ENCODE peak calls at places on chromosome 2, in five cellular contexts. A, Q, B, K and Y are unnamed samples.
A peak's percentile ranks its signal among the peaks of the same experiment; 100 is the strongest.

GRCh38 chr2:137207030-137207429 is 441.7 kb downstream of the THSD7B start:
- DNase-seq in B (no peak), K (no peak), A (no peak), Q (no peak), Y (no peak)

GRCh38 chr2:176817061-176817565 is 395.5 kb upstream of the HNRNPA3 start:
- DNase-seq in B (no peak), Q (peak; percentile 37), K (no peak), A (no peak), Y (no peak)

GRCh38 chr2:8862230-8862629 is 24.8 kb upstream of the KIDINS220 start:
- DNase-seq in B (no peak), A (no peak), K (no peak), Q (no peak), Y (peak; percentile 35)

GRCh38 chr2:15158117-15158516 is 403.0 kb downstream of the NBAS start:
- DNase-seq in B (no peak), A (no peak), K (no peak), Q (no peak), Y (no peak)

GRCh38 chr2:86392873-86393272 is 48.3 kb upstream of the KDM3A start:
- DNase-seq in K (no peak), Q (no peak), A (peak; percentile 49), B (no peak), Y (no peak)

GRCh38 chr2:215144106-215144875 is 5.9 kb upstream of the ABCA12 start:
- DNase-seq in Q (no peak), A (no peak), K (no peak), B (no peak), Y (no peak)

GRCh38 chr2:28544405-28544914 is 48.6 kb downstream of the PLB1 start:
- DNase-seq in A (no peak), B (no peak), Q (no peak), K (no peak), Y (no peak)

GRCh38 chr2:37871453-37872191 is 53.5 kb upstream of the RMDN2 start:
- DNase-seq in K (peak; percentile 81), A (no peak), Q (no peak), B (no peak), Y (no peak)

GRCh38 chr2:58156780-58157179 is 84.3 kb downstream of the FANCL start:
- DNase-seq in K (peak; percentile 53), B (no peak), Q (no peak), A (no peak), Y (no peak)

GRCh38 chr2:112459372-112459771 is 22.6 kb upstream of the TTL start:
- DNase-seq in B (no peak), Q (no peak), A (no peak), K (no peak), Y (no peak)

GRCh38 chr2:151688719-151689118 is 45.6 kb downstream of the NEB start:
- DNase-seq in A (no peak), B (no peak), K (no peak), Q (no peak), Y (no peak)

DNA sequence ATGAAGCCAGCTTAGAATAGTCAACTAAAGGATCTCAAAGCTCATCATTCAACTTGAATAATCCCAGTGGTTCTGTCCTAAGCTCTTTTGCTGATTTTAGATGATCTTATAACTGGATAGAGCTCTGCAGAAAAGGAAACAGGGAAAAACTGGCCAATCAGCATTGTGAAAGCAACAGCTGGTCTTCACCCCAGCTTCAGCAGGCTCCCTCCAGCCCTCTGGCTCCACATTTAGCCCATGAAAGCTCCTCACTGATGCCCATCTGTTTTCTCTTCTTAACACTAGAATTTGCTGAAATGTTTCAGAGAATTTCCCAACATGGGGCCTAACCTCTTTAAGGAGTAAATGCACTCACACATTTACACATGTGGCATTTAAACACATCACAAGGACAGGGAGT is 223.3 kb downstream of the CNTNAP5 start:
- DNase-seq in Q (no peak), A (no peak), B (no peak), K (no peak), Y (no peak)
- TF ChIP-seq CTCF in Q (no peak), A (no peak), B (no peak), K (no peak), Y (no peak)

GRCh38 chr2:20609995-20610357 is 40.9 kb downstream of the HS1BP3 start:
- DNase-seq in K (no peak), Q (no peak), B (no peak), A (no peak), Y (no peak)

GRCh38 chr2:20609349-20609994 is 41.4 kb downstream of the HS1BP3 start:
- DNase-seq in K (peak; percentile 67), A (peak; percentile 61), Q (no peak), B (no peak), Y (no peak)

GRCh38 chr2:20611844-20612356 is 39.0 kb downstream of the HS1BP3 start:
- DNase-seq in A (no peak), Q (no peak), B (no peak), K (no peak), Y (no peak)

GRCh38 chr2:20612835-20613341 is 38.0 kb downstream of the HS1BP3 start:
- DNase-seq in B (no peak), A (no peak), Q (no peak), K (no peak), Y (no peak)

DNA sequence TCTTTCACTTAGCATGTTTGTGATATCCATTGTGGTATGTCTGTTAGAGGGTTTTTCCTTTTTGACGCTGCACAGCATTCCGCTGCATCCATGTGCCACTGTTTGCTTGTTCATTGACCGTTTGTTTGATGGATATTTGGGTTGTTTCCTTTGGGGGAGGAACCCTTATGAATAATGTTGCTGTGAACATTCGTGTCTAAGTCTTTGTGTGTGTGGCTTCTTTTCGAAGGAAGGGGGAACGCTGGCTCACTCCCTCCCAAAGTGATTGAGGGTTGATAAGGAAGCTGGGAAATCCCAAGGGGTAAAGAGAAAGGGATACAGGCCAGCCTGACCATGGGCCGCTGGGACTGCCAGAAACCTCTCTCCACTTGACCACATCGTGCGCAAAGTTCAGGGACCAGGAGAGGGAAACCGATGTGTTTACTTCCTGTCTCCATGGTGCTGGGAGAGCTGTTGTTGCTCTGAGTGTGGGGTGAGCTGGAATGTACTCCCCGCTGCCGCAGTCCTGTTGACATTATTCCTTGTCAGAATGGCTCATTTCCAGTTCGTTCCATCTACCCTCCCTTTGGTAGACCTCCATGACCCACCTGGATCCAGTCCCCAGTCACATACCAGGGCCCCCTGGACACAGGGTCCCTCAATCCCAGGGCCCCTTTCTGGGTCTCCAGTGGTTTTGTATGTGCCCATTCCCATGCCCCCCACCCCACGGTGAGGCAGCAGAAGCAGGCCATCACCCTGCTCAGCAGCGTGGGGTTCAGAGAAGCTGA is 39.6 kb downstream of the HS1BP3 start:
- DNase-seq in K (peak; percentile 97), A (peak; percentile 87), Q (no peak), B (no peak), Y (peak; percentile 82)
- H3K4me1 ChIP-seq in K (peaks cover 16% of the 10 kb centered on the region), A (peaks cover 72% of the 10 kb centered on the region), Q (no peaks in the 10 kb centered on the region), B (peaks cover 15% of the 10 kb centered on the region), Y (peaks cover 32% of the 10 kb centered on the region)

GRCh38 chr2:740446-741293 is 63.5 kb upstream of the TMEM18 start:
- DNase-seq in K (peak; percentile 92), A (peak; percentile 49), Q (peak; percentile 37), B (peak; percentile 60), Y (peak; percentile 80)
- H3K27ac ChIP-seq in K (no peak overlapping the region), A (peak overlapping the region; percentile 38), Q (no peak overlapping the region), B (peak overlapping the region; percentile 72), Y (no peak overlapping the region)

DNA sequence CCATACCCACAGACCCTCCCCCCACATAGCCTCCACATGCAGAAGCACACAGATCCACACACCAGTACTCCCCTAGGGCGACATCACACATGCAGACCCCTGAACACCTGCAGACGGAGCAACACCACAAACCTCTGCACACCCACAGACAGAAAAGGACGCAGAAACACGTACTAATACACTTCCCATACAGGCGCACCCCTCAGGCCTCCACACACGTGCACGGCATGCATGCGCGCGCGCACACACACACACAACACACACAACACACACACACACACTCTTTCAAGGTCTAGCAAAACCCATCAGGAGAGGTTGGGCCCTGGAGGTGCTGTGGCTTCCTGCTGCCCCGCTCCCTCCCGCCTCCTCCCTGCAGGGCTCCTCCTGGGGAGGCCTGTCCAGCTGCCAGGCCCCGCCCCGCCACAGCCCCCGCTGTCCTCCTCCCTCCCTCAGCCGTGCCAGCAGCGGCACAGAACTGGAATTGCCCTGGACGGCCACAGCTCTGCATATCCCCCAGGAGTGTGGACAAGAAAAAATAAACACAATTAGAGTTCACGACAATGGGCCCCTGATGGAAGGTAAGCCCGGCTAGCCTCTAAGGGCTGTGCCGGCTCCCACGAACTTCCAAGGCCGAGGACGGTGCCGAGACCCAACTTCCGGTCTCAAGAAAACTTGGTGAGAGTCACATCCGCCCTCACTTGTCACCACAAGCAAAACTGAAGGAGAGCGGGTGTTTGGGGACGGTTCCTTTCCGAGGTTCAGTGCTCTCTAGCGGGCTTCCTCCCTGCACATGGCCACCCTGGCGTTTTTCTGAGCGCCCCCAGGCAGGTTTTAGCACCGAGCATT is 6.8 kb downstream of the ZFP36L2 start:
- DNase-seq in K (peak; percentile 80), Q (peak; percentile 78), B (peak; percentile 85), A (peak; percentile 91), Y (peak; percentile 88)
- TF ChIP-seq CTCF in K (peak; percentile 2), Q (no peak), B (peak; percentile 12), A (no peak), Y (no peak)

DNA sequence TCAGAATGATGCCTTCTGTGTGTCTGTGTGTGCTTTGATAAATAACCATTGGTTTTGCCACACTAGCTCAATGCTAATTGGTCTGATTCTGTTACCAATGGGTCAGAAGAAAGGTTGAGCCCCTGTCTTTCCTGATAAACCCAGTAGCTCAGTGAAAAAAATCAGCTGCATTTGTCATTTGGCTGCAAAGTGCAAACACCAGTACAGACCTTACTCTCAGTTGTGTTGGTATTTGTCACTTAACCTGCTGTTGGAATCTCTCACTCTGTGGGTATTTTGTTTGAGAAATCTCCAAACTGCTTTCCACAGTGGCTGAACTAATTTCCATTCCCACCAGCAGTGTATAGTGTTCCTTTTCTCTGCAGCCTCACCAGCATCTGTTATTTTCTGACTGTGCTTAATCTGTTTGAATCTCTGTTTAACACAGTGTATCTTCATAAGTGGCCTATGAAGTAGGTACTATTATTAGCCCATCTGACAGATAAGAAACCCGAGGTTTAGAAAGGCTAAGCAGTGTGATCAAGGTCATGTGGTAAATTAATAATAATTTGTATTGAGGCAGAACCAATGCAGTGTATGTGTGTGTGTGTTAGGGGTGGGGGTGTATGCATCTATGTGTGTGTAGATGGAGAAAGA is 26.7 kb downstream of the LIMS1 start:
- DNase-seq in B (no peak), A (no peak), Q (no peak), K (no peak), Y (no peak)
- H3K4me1 ChIP-seq in B (no peaks in the 10 kb centered on the region), A (peaks cover 22% of the 10 kb centered on the region), Q (peaks cover 3% of the 10 kb centered on the region), K (peaks cover 4% of the 10 kb centered on the region), Y (peaks cover 24% of the 10 kb centered on the region)

GRCh38 chr2:180364719-180365118 is 357.6 kb upstream of the CWC22 start:
- DNase-seq in B (peak; percentile 73), A (no peak), K (no peak), Q (no peak), Y (no peak)

GRCh38 chr2:180359522-180360282 is 352.6 kb upstream of the CWC22 start:
- DNase-seq in B (no peak), Q (peak; percentile 4), K (no peak), A (no peak), Y (no peak)

GRCh38 chr2:180358458-180358857 is 351.4 kb upstream of the CWC22 start:
- DNase-seq in B (no peak), K (no peak), A (no peak), Q (no peak), Y (no peak)

GRCh38 chr2:180356676-180357075 is 349.6 kb upstream of the CWC22 start:
- DNase-seq in A (no peak), K (no peak), Q (no peak), B (no peak), Y (no peak)

DNA sequence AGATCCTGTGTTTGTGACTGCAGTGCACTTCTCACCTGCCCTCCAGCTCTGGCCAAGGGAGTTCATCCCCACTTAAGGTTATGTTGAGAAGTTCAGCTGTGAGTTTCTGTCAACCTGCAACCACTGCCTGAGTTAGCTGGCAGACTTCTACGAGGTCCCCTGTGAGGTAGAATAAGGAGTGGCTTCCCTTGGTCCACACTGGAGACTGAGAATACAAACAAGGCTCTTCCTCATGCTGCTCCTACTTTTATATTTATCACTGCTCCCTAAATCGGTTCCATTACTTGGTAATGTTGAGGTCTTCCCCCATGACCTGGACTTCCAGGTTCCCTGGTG is 353.2 kb upstream of the CWC22 start:
- DNase-seq in K (no peak), Q (no peak), A (no peak), B (no peak), Y (no peak)
- H3K27ac ChIP-seq in K (no peak overlapping the region), Q (no peak overlapping the region), A (no peak overlapping the region), B (no peak overlapping the region), Y (no peak overlapping the region)